ENCODE peak calls at places on chromosomes 12 and 14, in six cellular contexts. One of them, this sample, is unnamed.

GRCh38 chr14:52473557-52473956 is 78.7 kb downstream of the TXNDC16 start:
- DNase-seq in GM23338: peak
- DNase-seq in spleen: no peak
- DNase-seq in endothelial cell of umbilical vein: peak
- DNase-seq in breast epithelium: no peak
- DNase-seq in esophagus muscularis mucosa: no peak
- DNase-seq in this sample: no peak

GRCh38 chr14:64726585-64726890 is 22.3 kb downstream of the PLEKHG3 start:
- DNase-seq in GM23338: peak
- DNase-seq in spleen: peak
- DNase-seq in endothelial cell of umbilical vein: no peak
- DNase-seq in breast epithelium: no peak
- DNase-seq in esophagus muscularis mucosa: no peak
- DNase-seq in this sample: no peak

GRCh38 chr12:112686373-112686772 is 105.2 kb upstream of the RPH3A start:
- DNase-seq in GM23338: no peak
- DNase-seq in spleen: no peak
- DNase-seq in endothelial cell of umbilical vein: peak
- DNase-seq in breast epithelium: no peak
- DNase-seq in esophagus muscularis mucosa: no peak
- DNase-seq in this sample: no peak

GRCh38 chr12:109232731-109233130 is 76.4 kb downstream of the FOXN4 start:
- DNase-seq in GM23338: no peak
- DNase-seq in spleen: no peak
- DNase-seq in endothelial cell of umbilical vein: no peak
- DNase-seq in breast epithelium: no peak
- DNase-seq in esophagus muscularis mucosa: no peak
- DNase-seq in this sample: no peak

GRCh38 chr14:98959958-98960616 is 311.9 kb downstream of the BCL11B start:
- DNase-seq in GM23338: peak
- DNase-seq in spleen: no peak
- DNase-seq in endothelial cell of umbilical vein: no peak
- DNase-seq in breast epithelium: peak
- DNase-seq in esophagus muscularis mucosa: peak
- DNase-seq in this sample: no peak

GRCh38 chr12:111248221-111248620 is 120.7 kb downstream of the PHETA1 start:
- DNase-seq in GM23338: no peak
- DNase-seq in spleen: no peak
- DNase-seq in endothelial cell of umbilical vein: no peak
- DNase-seq in breast epithelium: no peak
- DNase-seq in esophagus muscularis mucosa: no peak
- DNase-seq in this sample: no peak

GRCh38 chr12:89756638-89757321 is 48.1 kb upstream of the ATP2B1 start:
- DNase-seq in GM23338: no peak
- DNase-seq in spleen: no peak
- DNase-seq in endothelial cell of umbilical vein: peak
- DNase-seq in breast epithelium: no peak
- DNase-seq in esophagus muscularis mucosa: no peak
- DNase-seq in this sample: no peak

GRCh38 chr12:81329088-81329487 is 251.2 kb downstream of the ACSS3 start:
- DNase-seq in GM23338: peak
- DNase-seq in spleen: no peak
- DNase-seq in endothelial cell of umbilical vein: peak
- DNase-seq in breast epithelium: no peak
- DNase-seq in esophagus muscularis mucosa: no peak
- DNase-seq in this sample: no peak

GRCh38 chr12:2944401-2945047 is 14.7 kb upstream of the TEAD4 start:
- DNase-seq in GM23338: peak
- DNase-seq in spleen: peak
- DNase-seq in endothelial cell of umbilical vein: peak
- DNase-seq in breast epithelium: peak
- DNase-seq in esophagus muscularis mucosa: no peak
- DNase-seq in this sample: peak

GRCh38 chr14:77623201-77623600 is 6.8 kb upstream of the SPTLC2 start:
- DNase-seq in GM23338: no peak
- DNase-seq in spleen: no peak
- DNase-seq in endothelial cell of umbilical vein: no peak
- DNase-seq in breast epithelium: no peak
- DNase-seq in esophagus muscularis mucosa: no peak
- DNase-seq in this sample: no peak

GRCh38 chr14:23520899-23521521 is 30.6 kb downstream of the ZFHX2 start:
- DNase-seq in GM23338: no peak
- DNase-seq in spleen: no peak
- DNase-seq in endothelial cell of umbilical vein: no peak
- DNase-seq in breast epithelium: no peak
- DNase-seq in esophagus muscularis mucosa: no peak
- DNase-seq in this sample: no peak

GRCh38 chr14:23523229-23524016 is 28.1 kb downstream of the ZFHX2 start:
- DNase-seq in GM23338: no peak
- DNase-seq in spleen: no peak
- DNase-seq in endothelial cell of umbilical vein: no peak
- DNase-seq in breast epithelium: no peak
- DNase-seq in esophagus muscularis mucosa: no peak
- DNase-seq in this sample: no peak

GRCh38 chr14:23524954-23525353 is 26.6 kb downstream of the ZFHX2 start:
- DNase-seq in GM23338: no peak
- DNase-seq in spleen: no peak
- DNase-seq in endothelial cell of umbilical vein: no peak
- DNase-seq in breast epithelium: no peak
- DNase-seq in esophagus muscularis mucosa: no peak
- DNase-seq in this sample: no peak

GRCh38 chr14:23522643-23523198 is 28.8 kb downstream of the ZFHX2 start:
- DNase-seq in GM23338: no peak
- DNase-seq in spleen: no peak
- DNase-seq in endothelial cell of umbilical vein: no peak
- DNase-seq in breast epithelium: no peak
- DNase-seq in esophagus muscularis mucosa: no peak
- DNase-seq in this sample: no peak

DNA sequence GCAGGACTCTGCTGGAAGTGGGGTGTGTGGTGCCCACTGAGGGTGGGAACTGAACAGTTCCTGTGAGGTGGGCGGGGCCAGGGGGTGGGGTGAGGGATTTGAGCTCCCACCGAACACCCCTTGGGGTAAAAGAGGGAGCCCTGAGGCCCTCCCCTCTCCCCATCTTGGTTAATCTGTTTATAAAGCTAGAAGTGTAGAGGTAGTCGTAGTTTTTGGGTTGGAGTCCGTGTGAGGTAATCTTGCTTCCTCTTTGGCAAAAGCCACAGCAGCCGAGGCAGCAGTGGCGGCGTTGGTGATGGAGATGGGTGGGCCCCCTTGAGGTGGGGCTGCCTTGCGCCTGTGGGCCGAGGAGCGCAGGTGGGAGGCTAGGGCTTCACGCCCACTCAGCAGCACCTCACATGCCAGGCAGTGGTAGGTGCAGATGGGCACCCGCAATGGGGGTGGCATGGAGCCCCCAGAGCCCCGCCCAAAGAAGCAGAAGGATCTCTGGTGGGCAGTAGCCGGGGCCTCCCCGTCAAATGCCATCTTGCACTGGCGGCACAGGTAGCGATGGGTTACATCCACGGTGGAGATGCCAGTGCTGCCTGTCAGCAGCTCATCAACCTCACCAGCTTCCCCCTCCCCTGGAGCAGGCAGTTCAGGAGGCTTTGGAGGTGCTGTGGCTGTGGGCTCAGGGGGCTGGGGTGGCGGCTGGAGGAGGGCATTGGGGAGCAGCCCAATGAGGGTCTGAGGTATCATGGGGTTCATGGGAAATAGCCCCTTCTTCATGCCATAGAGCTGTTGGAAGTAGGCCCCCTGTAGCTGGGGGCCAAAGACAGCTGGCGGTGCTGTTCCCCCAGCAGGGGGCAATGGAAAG is 29.6 kb downstream of the ZFHX2 start:
- DNase-seq in GM23338: no peak
- DNase-seq in spleen: no peak
- DNase-seq in endothelial cell of umbilical vein: no peak
- DNase-seq in breast epithelium: no peak
- DNase-seq in esophagus muscularis mucosa: no peak
- DNase-seq in this sample: no peak
- TF ChIP-seq POLR2AphosphoS5 in GM23338: peak
- TF ChIP-seq POLR2AphosphoS5 in spleen: no peak
- TF ChIP-seq POLR2AphosphoS5 in endothelial cell of umbilical vein: no peak
- TF ChIP-seq POLR2AphosphoS5 in breast epithelium: no peak
- TF ChIP-seq POLR2AphosphoS5 in esophagus muscularis mucosa: no peak
- TF ChIP-seq POLR2AphosphoS5 in this sample: no peak

DNA sequence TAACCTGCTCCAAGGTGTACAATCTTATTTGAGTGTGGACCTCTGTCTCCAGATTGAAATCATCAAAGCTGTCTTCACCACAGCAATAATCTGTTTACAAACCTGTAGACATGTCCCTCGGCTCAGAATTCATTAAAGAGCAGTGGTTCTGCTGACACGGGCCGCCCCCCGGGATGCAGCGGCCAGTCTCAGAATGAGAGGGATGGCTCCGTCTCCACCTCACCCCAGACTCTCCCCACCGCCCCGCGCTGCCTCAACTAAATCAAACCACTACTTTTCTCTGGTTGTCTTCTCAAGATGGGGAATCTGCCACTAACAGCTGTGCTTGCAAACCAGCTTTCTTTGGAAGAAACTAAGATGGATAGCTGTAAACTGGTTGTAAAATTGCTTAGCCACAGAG is 56.2 kb downstream of the SLC15A4 start:
- DNase-seq in GM23338: no peak
- DNase-seq in spleen: no peak
- DNase-seq in endothelial cell of umbilical vein: no peak
- DNase-seq in breast epithelium: no peak
- DNase-seq in esophagus muscularis mucosa: no peak
- DNase-seq in this sample: no peak
- H3K4me3 ChIP-seq in GM23338: peak
- H3K4me3 ChIP-seq in spleen: no peak
- H3K4me3 ChIP-seq in endothelial cell of umbilical vein: no peak
- H3K4me3 ChIP-seq in breast epithelium: no peak
- H3K4me3 ChIP-seq in esophagus muscularis mucosa: no peak
- H3K4me3 ChIP-seq in this sample: no peak

GRCh38 chr12:55743131-55743921 is 404 bp downstream of the GDF11 start:
- DNase-seq in GM23338: peak
- DNase-seq in spleen: peak
- DNase-seq in endothelial cell of umbilical vein: peak
- DNase-seq in breast epithelium: no peak
- DNase-seq in esophagus muscularis mucosa: no peak
- DNase-seq in this sample: peak
- TF ChIP-seq CTCF in GM23338: peak
- TF ChIP-seq CTCF in spleen: no peak
- TF ChIP-seq CTCF in endothelial cell of umbilical vein: no peak
- TF ChIP-seq CTCF in breast epithelium: no peak
- TF ChIP-seq CTCF in esophagus muscularis mucosa: no peak
- TF ChIP-seq CTCF in this sample: no peak

DNA sequence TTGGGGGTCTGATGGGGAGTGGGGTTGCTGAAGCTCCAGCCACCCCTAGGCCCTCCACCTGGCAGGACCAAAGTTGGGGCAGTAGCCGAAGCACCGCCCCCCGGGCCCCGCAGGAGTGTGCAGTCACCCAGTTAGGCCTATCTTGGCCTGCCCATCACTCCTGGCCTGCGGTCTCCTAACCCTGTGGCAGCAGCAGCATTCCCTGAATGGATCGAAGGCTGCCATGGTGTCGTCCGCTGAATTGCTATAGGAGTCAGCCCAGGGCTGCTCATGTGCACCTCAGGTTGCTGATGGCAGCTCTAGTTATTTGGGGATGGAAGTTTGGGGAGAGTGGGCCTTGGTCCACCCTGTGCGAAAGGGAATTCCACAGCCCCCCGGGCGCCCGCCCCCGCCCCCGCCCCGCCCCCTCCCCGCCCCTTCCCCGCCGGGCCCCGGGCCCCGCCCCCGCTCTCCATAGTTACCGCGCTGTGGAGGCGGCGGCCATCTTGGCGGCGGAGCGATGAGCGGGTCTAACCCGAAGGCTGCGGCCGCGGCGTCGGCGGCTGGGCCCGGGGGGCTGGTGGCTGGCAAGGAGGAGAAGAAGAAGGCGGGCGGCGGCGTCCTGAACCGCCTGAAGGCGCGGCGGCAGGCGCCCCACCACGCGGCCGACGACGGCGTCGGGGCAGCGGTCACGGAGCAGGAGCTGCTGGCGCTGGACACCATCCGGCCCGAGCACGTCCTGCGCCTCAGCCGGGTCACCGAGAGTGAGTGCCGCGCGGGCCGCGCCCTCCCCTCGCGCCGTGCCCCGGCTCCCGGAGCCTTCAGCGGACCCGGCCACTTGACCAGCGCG is at the start of gene UNC119B:
- DNase-seq in GM23338: peak
- DNase-seq in spleen: peak
- DNase-seq in endothelial cell of umbilical vein: peak
- DNase-seq in breast epithelium: peak
- DNase-seq in esophagus muscularis mucosa: no peak
- DNase-seq in this sample: peak
- TF ChIP-seq POLR2AphosphoS5 in GM23338: peak
- TF ChIP-seq POLR2AphosphoS5 in spleen: peak
- TF ChIP-seq POLR2AphosphoS5 in endothelial cell of umbilical vein: peak
- TF ChIP-seq POLR2AphosphoS5 in breast epithelium: peak
- TF ChIP-seq POLR2AphosphoS5 in esophagus muscularis mucosa: peak
- TF ChIP-seq POLR2AphosphoS5 in this sample: no peak

DNA sequence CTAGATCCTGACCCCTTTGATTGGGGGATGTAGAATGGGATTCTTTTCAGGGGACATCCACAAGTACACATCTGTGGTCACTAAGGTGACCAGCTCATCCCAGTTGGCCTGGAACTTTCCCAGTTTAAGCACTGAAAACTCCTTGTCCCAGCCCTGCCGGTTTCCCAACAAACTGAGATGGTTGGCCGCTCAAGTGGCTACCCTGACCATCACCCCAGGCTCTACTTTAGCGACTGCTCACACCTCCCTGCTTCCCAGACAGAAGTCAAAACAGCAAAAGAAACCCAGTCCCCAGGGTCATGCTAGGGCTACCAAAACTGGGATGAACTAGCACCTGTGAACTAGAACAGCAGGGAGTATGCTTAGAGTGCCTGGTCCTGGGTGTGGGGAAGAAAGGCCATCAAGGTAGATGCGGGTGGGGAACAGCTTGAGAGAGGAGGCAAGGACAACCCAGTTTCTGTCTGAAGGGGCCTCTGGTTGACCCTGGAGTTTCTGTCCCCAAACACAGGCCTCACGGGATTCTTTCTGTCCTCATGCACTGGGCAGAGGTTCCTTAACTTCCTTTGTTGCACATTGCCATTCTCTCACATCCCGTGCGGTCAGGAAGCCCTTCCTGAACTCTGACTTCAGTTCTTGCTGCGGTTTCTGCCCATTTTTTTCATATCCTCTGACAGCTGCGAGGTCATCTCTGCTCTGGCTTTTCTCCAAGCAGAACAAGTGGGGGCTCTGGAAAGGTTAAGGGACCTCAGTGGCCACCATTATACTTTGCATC is 1.6 kb downstream of the LTB4R start:
- DNase-seq in GM23338: no peak
- DNase-seq in spleen: peak
- DNase-seq in endothelial cell of umbilical vein: peak
- DNase-seq in breast epithelium: no peak
- DNase-seq in esophagus muscularis mucosa: no peak
- DNase-seq in this sample: no peak
- H3K4me3 ChIP-seq in GM23338: no peak
- H3K4me3 ChIP-seq in spleen: peak
- H3K4me3 ChIP-seq in endothelial cell of umbilical vein: no peak
- H3K4me3 ChIP-seq in breast epithelium: no peak
- H3K4me3 ChIP-seq in esophagus muscularis mucosa: no peak
- H3K4me3 ChIP-seq in this sample: no peak

This sample was measured in prostate gland.